ENCODE peak calls at places on chromosomes 7 and 10, in seven cellular contexts. G is foreskin fibroblast, I is psoas muscle, S is pancreas, Q is dorsolateral prefrontal cortex, X is fibroblast of mammary gland, V is astrocyte of the cerebellum. F is an unnamed sample.

GRCh38 chr7:138924551-138925225 is 56.5 kb downstream of the KIAA1549 start:
- DNase-seq in S (no peak), I (no peak), X (no peak), V (no peak), G (no peak), Q (no peak), F (no peak)

GRCh38 chr10:1173091-1173490 is 116.9 kb downstream of the WDR37 start:
- DNase-seq in X (no peak), V (no peak), G (no peak), Q (peak; percentile 26), I (no peak), S (no peak), F (no peak)

GRCh38 chr7:33143996-33144718 is 14.8 kb downstream of the BBS9 start:
- DNase-seq in Q (no peak), S (no peak), X (peak; percentile 9), G (no peak), I (no peak), V (peak; percentile 80), F (no peak)

GRCh38 chr7:92925876-92926696 is 89.7 kb upstream of the CDK6 start:
- DNase-seq in V (no peak), X (no peak), S (no peak), I (no peak), G (no peak), Q (no peak), F (peak; percentile 8)

GRCh38 chr10:10403762-10404161 is 613.9 kb upstream of the CELF2 start:
- DNase-seq in V (no peak), X (peak; percentile 6), G (no peak), Q (no peak), S (no peak), I (no peak), F (no peak)

GRCh38 chr10:88793747-88794299 is 8.7 kb upstream of the LIPM start:
- DNase-seq in S (no peak), V (peak; percentile 56), G (peak; percentile 30), X (peak; percentile 75), I (no peak), Q (no peak), F (no peak)

GRCh38 chr10:110762849-110763211 is 108.9 kb upstream of the PDCD4 start:
- DNase-seq in G (no peak), V (no peak), X (no peak), S (no peak), I (no peak), Q (no peak), F (no peak)

GRCh38 chr7:1725766-1726630 is 55.9 kb downstream of the ELFN1 start:
- DNase-seq in I (peak; percentile 8), V (no peak), X (no peak), G (no peak), Q (no peak), S (no peak), F (no peak)

GRCh38 chr7:66776800-66777468 is 36.4 kb downstream of the RABGEF1 start:
- DNase-seq in S (no peak), X (no peak), Q (no peak), V (no peak), G (no peak), I (no peak), F (no peak)

DNA sequence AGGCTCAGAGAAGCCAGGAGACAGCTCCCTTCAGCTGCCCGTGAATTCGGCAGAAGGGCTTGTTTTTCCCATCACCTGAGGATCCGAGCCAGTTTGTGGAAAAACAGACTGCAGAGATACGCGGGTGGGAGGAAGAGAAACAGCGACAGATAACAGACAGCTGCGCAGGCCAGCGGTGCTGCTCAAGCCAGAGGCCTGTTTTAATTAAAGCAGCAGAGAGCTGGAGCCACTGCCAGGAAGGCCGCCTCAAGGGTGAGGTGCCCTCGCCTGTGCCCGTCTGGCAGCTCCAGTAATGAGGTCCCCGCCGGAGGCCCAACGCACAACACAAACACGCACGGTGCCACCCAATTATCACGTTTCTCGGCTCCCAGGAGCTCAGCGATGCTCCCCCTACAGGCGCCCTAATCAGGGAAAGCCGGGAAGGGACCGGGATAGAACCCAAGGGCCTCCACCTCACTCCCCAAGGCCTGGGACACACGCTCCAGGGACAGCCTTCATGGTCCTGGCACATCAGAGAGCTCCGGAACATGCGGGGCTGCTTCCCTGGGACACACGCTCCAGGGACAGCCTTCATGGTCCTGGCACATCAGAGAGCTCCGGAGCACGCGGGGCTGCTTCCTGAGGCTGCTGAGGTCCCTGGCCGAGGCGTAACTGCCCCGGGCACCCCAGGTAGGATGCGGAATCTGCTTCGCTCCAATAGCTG is 60.6 kb upstream of the DNAAF5 start:
- DNase-seq in G (peak; percentile 29), I (peak; percentile 26), X (peak; percentile 16), S (no peak), V (no peak), Q (peak; percentile 59), F (no peak)
- H3K4me3 ChIP-seq in G (no peak overlapping the region), I (no peak overlapping the region), X (no peak overlapping the region), S (no peak overlapping the region), V (no peak overlapping the region), Q (peak overlapping the region; percentile 39), F (no peak overlapping the region)

DNA sequence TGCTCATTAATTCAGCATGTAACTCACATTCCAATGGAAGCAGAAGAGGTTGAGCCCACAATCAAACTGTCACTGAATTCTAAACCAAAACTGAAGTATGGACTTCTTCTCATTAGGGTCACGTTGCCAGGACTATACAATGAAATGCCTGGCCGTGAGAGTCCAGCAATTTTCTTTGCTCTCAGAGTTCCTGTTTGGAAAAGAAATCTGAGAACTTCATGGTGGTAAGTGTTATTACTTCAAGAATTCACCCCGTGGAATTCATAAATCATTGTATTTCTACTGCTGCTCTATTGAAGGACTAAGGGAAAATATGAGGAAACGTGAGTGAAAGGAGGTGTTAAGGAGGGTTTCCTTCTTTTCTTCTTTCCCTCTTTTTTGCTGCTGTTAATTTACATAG is 441.8 kb upstream of the AKR1E2 start:
- DNase-seq in Q (no peak), I (no peak), X (no peak), V (peak; percentile 86), G (no peak), S (no peak), F (no peak)
- H3K4me3 ChIP-seq in Q (no peak overlapping the region), I (no peak overlapping the region), X (no peak overlapping the region), V (no peak overlapping the region), G (no peak overlapping the region), S (no peak overlapping the region), F (no peak overlapping the region)

GRCh38 chr10:33273295-33274002 is 61.0 kb downstream of the NRP1 start:
- DNase-seq in X (peak; percentile 96), G (peak; percentile 95), I (peak; percentile 88), S (peak; percentile 80), V (peak; percentile 77), Q (peak; percentile 89), F (peak; percentile 98)
- H3K4me3 ChIP-seq in X (peak overlapping the region; percentile 1), G (peak overlapping the region; percentile 16), I (peak overlapping the region; percentile 60), S (no peak overlapping the region), V (peak overlapping the region; percentile 17), Q (peak overlapping the region; percentile 50), F (peak overlapping the region; percentile 2)

GRCh38 chr10:121078036-121078435 is 226.9 kb downstream of the WDR11 start:
- DNase-seq in I (no peak), Q (no peak), X (no peak), S (no peak), G (no peak), V (no peak), F (no peak)
- H3K4me3 ChIP-seq in I (no peak overlapping the region), Q (no peak overlapping the region), X (no peak overlapping the region), S (no peak overlapping the region), G (no peak overlapping the region), V (no peak overlapping the region), F (no peak overlapping the region)

F was measured in skeletal muscle cell.